ENCODE peak calls at places on chromosomes 6 and 20, in eight cellular contexts. A is Panc1, X is lung, K is breast epithelium, Y is H1, S is AG04450, P is neural progenitor cell, N is gastrocnemius medialis. B is an unnamed sample. For H3K9me3, the result is how much of the 10 kb centered on the place peaks cover.

GRCh38 chr20:40990542-40991120 is 38.0 kb upstream of the TOP1 start:
- DNase-seq in A (peak), X (peak), K (peak), Y (peak), S (peak), P (peak), N (peak), B (peak)

GRCh38 chr6:107313776-107314175 is 145.6 kb downstream of the PDSS2 start:
- DNase-seq in A (no peak), X (no peak), K (no peak), Y (no peak), S (no peak), P (no peak), N (no peak), B (no peak)

GRCh38 chr6:41723178-41723935 is 12.1 kb downstream of the TFEB start:
- DNase-seq in A (no peak), X (peak), K (peak), Y (no peak), S (peak), P (no peak), N (peak), B (peak)

GRCh38 chr6:160088069-160088773 is 33.4 kb upstream of the SLC22A1 start:
- DNase-seq in A (no peak), X (peak), K (peak), Y (peak), S (peak), P (peak), N (no peak), B (peak)

GRCh38 chr20:62516345-62516744 is 40.5 kb upstream of the GATA5 start:
- DNase-seq in A (no peak), X (no peak), K (no peak), Y (no peak), S (no peak), P (peak), N (no peak), B (no peak)

GRCh38 chr6:131367206-131367873 is 205.7 kb upstream of the ARG1 start:
- DNase-seq in A (no peak), X (no peak), K (no peak), Y (no peak), S (no peak), P (no peak), N (no peak), B (no peak)

GRCh38 chr20:46651091-46651962 is at the start of gene SLC13A3:
- DNase-seq in A (no peak), X (no peak), K (no peak), Y (peak), S (no peak), P (peak), N (no peak), B (no peak)

GRCh38 chr20:23387118-23387443 is 25.1 kb downstream of the GZF1 start:
- DNase-seq in A (no peak), X (no peak), K (no peak), Y (no peak), S (no peak), P (no peak), N (no peak), B (no peak)

GRCh38 chr20:18287546-18287914 is 797 bp upstream of the ZNF133 start:
- DNase-seq in A (no peak), X (no peak), K (no peak), Y (no peak), S (no peak), P (no peak), N (no peak), B (no peak)

GRCh38 chr6:105209950-105210706 is 30.3 kb upstream of the POPDC3 start:
- DNase-seq in A (no peak), X (no peak), K (no peak), Y (no peak), S (peak), P (no peak), N (no peak), B (no peak)

GRCh38 chr20:4327956-4328355 is 312.6 kb upstream of the RNF24 start:
- DNase-seq in A (no peak), X (no peak), K (no peak), Y (no peak), S (no peak), P (no peak), N (no peak), B (no peak)

GRCh38 chr6:124960757-124961467 is 1.3 kb upstream of the RNF217 start:
- DNase-seq in A (no peak), X (no peak), K (no peak), Y (no peak), S (no peak), P (no peak), N (no peak), B (no peak)

GRCh38 chr6:117215353-117216090 is 49.8 kb upstream of the VGLL2 start:
- DNase-seq in A (no peak), X (no peak), K (no peak), Y (no peak), S (no peak), P (no peak), N (no peak), B (no peak)

GRCh38 chr20:35604444-35604750 is 11.2 kb upstream of the SPAG4 start:
- DNase-seq in A (no peak), X (no peak), K (no peak), Y (peak), S (no peak), P (peak), N (no peak), B (no peak)

GRCh38 chr6:97133071-97133470 is 149.9 kb downstream of the MMS22L start:
- DNase-seq in A (no peak), X (no peak), K (no peak), Y (no peak), S (no peak), P (no peak), N (no peak), B (no peak)

GRCh38 chr6:2035046-2035445 is 210.4 kb downstream of the GMDS start:
- DNase-seq in A (no peak), X (no peak), K (no peak), Y (no peak), S (no peak), P (no peak), N (no peak), B (no peak)

GRCh38 chr6:42394881-42395620 is 56.7 kb downstream of the TRERF1 start:
- DNase-seq in A (no peak), X (no peak), K (no peak), Y (no peak), S (no peak), P (no peak), N (no peak), B (no peak)

GRCh38 chr20:62953839-62954703 is 1.6 kb downstream of the SLC17A9 start:
- DNase-seq in A (no peak), X (peak), K (peak), Y (peak), S (peak), P (peak), N (peak), B (peak)

GRCh38 chr6:10463040-10463439 is 48.2 kb upstream of the TFAP2A start:
- DNase-seq in A (no peak), X (no peak), K (no peak), Y (no peak), S (no peak), P (no peak), N (no peak), B (no peak)

GRCh38 chr6:97594834-97595233 is 311.8 kb upstream of the MMS22L start:
- DNase-seq in A (no peak), X (no peak), K (no peak), Y (no peak), S (peak), P (no peak), N (peak), B (no peak)

GRCh38 chr6:109081516-109081915 is 13.1 kb downstream of the SESN1 start:
- DNase-seq in A (no peak), X (no peak), K (no peak), Y (no peak), S (no peak), P (no peak), N (no peak), B (no peak)

GRCh38 chr20:58741384-58741783 is 48.8 kb downstream of the NPEPL1 start:
- DNase-seq in A (no peak), X (peak), K (no peak), Y (no peak), S (no peak), P (no peak), N (no peak), B (no peak)

GRCh38 chr6:141562801-141563763 is 569.6 kb upstream of the GJE1 start:
- DNase-seq in A (peak), X (peak), K (peak), Y (no peak), S (peak), P (peak), N (no peak), B (peak)

GRCh38 chr20:49603209-49603627 is 35.3 kb upstream of the PTGIS start:
- DNase-seq in A (no peak), X (no peak), K (no peak), Y (no peak), S (no peak), P (peak), N (no peak), B (no peak)

GRCh38 chr20:61736751-61737310 is 328.9 kb downstream of the TAF4 start:
- DNase-seq in A (no peak), X (no peak), K (no peak), Y (no peak), S (no peak), P (no peak), N (no peak), B (no peak)

GRCh38 chr6:3296113-3296512 is 37.4 kb downstream of the PSMG4 start:
- DNase-seq in A (no peak), X (no peak), K (no peak), Y (no peak), S (no peak), P (no peak), N (no peak), B (no peak)

GRCh38 chr20:47713163-47713562 is 72.1 kb downstream of the SULF2 start:
- DNase-seq in A (no peak), X (no peak), K (no peak), Y (no peak), S (no peak), P (no peak), N (no peak), B (no peak)

GRCh38 chr6:141866731-141867502 is 265.8 kb upstream of the GJE1 start:
- DNase-seq in A (no peak), X (no peak), K (no peak), Y (no peak), S (no peak), P (no peak), N (no peak), B (no peak)

GRCh38 chr6:151052021-151052646 is 186.6 kb downstream of the MTHFD1L start:
- DNase-seq in A (no peak), X (no peak), K (peak), Y (no peak), S (no peak), P (no peak), N (no peak), B (no peak)

GRCh38 chr6:129369737-129370136 is 340.2 kb downstream of the ARHGAP18 start:
- DNase-seq in A (no peak), X (no peak), K (no peak), Y (no peak), S (no peak), P (no peak), N (no peak), B (no peak)

GRCh38 chr6:32830936-32831335 is 7.6 kb downstream of the TAP2 start:
- DNase-seq in A (no peak), X (no peak), K (no peak), Y (no peak), S (no peak), P (no peak), N (no peak), B (no peak)

GRCh38 chr20:20820104-20820503 is 107.7 kb upstream of the RALGAPA2 start:
- DNase-seq in A (no peak), X (no peak), K (no peak), Y (peak), S (no peak), P (peak), N (no peak), B (no peak)

GRCh38 chr6:111631930-111632460 is 26.3 kb upstream of the TRAF3IP2 start:
- DNase-seq in A (no peak), X (no peak), K (no peak), Y (peak), S (no peak), P (no peak), N (no peak), B (no peak)

GRCh38 chr6:7269816-7270215 is 43.2 kb downstream of the SSR1 start:
- DNase-seq in A (no peak), X (no peak), K (no peak), Y (peak), S (no peak), P (no peak), N (no peak), B (no peak)

GRCh38 chr20:32507998-32508774 is 76.9 kb downstream of the NOL4L start:
- DNase-seq in A (no peak), X (no peak), K (no peak), Y (no peak), S (no peak), P (no peak), N (no peak), B (no peak)

GRCh38 chr6:123945386-123945785 is 141.7 kb downstream of the NKAIN2 start:
- DNase-seq in A (no peak), X (no peak), K (no peak), Y (no peak), S (no peak), P (no peak), N (no peak), B (no peak)

GRCh38 chr6:13538084-13538483 is 36.3 kb upstream of the SIRT5 start:
- DNase-seq in A (no peak), X (no peak), K (no peak), Y (no peak), S (peak), P (no peak), N (no peak), B (no peak)

GRCh38 chr6:87212596-87212995 is 57.2 kb downstream of the ZNF292 start:
- DNase-seq in A (no peak), X (no peak), K (no peak), Y (no peak), S (no peak), P (no peak), N (no peak), B (no peak)

GRCh38 chr6:136424901-136425300 is 125.3 kb downstream of the MAP7 start:
- DNase-seq in A (no peak), X (no peak), K (no peak), Y (no peak), S (no peak), P (no peak), N (no peak), B (no peak)

GRCh38 chr6:136425793-136426192 is 124.4 kb downstream of the MAP7 start:
- DNase-seq in A (no peak), X (no peak), K (no peak), Y (no peak), S (no peak), P (no peak), N (no peak), B (no peak)

GRCh38 chr6:136420853-136421252 is 129.4 kb downstream of the MAP7 start:
- DNase-seq in A (no peak), X (no peak), K (no peak), Y (no peak), S (no peak), P (no peak), N (no peak), B (no peak)

GRCh38 chr6:136424450-136424849 is 125.8 kb downstream of the MAP7 start:
- DNase-seq in A (no peak), X (no peak), K (no peak), Y (no peak), S (no peak), P (no peak), N (no peak), B (no peak)

DNA sequence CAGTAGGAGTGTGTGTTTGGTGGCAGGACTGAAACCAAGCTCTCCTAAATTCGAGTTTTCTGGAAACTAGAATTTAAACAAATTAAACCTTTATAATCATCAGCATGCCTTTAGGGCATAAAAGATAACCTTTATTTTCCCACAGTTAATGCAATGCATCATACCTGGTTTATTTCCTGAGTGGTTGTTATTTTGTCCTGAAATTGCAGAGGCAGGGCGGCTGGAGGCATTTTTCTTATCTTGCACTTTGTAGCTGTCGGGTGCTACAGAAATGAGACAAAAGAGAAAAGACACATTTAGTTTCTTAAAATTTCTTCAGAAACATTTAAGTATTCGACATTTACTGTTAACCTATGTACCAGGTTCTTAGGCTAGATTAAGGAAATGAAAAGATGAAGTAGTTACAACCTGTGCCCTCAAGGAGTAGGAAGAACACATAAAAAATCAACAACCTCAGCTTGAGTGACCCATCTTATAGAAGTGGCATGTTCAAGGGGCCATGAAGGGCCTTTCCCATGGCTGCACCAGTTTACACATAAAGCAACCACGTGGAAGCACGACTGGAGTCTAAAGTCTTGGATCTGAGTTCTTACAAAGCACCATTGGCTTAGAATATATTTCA is 128.6 kb downstream of the MAP7 start:
- DNase-seq in A (no peak), X (no peak), K (no peak), Y (no peak), S (no peak), P (no peak), N (no peak), B (no peak)
- H3K27ac ChIP-seq in A (no peak), X (no peak), K (no peak), Y (no peak), S (no peak), P (no peak), N (no peak), B (no peak)

GRCh38 chr20:56217820-56218219 is 30.7 kb upstream of the MC3R start:
- DNase-seq in A (no peak), X (no peak), K (no peak), Y (no peak), S (no peak), P (peak), N (no peak), B (no peak)

GRCh38 chr20:56223352-56223751 is 25.2 kb upstream of the MC3R start:
- DNase-seq in A (no peak), X (no peak), K (peak), Y (no peak), S (no peak), P (no peak), N (no peak), B (no peak)

GRCh38 chr20:56222201-56222600 is 26.3 kb upstream of the MC3R start:
- DNase-seq in A (no peak), X (no peak), K (no peak), Y (no peak), S (no peak), P (no peak), N (no peak), B (no peak)

DNA sequence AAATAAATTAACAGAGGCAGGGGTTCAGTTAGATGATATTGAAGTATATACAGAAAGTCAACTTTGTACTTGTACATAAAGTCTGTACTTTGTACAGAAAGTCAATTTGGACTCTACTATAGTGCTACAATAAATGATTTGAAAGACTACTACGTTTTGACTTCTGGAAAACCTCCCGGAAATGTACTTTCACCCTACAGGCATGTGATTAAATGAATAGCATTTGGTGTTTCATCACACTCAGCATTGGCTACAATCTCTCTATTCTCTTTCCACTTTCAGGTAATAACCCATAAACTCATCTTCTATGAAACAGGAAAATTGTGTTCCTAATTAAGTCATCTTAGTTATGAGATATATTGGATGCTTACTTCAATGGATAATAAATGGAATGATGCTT is 25.6 kb upstream of the MC3R start:
- DNase-seq in A (no peak), X (no peak), K (peak), Y (no peak), S (no peak), P (no peak), N (no peak), B (no peak)
- H3K9me3 ChIP-seq in A (under half), X (under half), K (under half), Y (half or more), S (under half), P (under half), N (under half), B (under half)

DNA sequence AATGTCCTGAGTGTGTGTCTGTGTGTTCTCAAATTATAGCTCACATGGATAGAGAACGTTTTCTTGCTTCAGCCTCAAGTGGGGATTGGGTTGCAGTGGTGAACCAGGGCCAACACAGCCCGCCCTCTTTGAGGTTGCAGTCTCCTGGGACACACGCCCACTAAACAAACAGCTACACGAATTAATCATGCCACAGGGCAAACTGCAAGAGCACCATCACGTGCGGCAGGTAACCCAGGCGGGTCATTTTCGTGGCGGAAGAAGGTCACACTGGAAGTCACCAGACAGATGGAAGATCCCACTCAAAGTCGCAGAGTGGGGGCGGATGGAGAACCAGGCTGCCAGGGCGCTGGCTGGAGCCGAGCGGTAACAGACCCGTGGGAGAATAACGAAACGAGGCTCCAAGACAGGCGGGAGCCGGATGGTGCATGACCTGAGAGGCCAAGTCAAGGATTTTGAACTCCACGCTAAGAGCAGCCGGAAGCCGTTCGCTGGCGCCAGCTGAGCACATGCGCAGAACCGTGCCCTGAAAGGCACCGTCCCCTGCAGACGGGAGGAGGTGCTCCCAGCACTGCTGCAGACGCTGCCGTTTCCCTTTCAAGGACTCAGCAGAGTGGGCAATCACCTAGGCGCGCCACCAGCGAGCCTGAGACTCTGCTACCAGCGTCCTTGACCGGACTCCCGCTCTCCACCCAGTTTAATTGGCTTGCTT is 10.7 kb downstream of the DLL1 start:
- DNase-seq in A (peak), X (peak), K (peak), Y (no peak), S (no peak), P (no peak), N (peak), B (no peak)
- TF ChIP-seq CTCF in A (no peak), X (no peak), K (no peak), Y (no peak), S (peak), P (no peak), N (no peak), B (no peak)

GRCh38 chr6:116059713-116060571 is 749 bp downstream of the FRK start:
- DNase-seq in A (no peak), X (peak), K (no peak), Y (no peak), S (no peak), P (no peak), N (peak), B (no peak)
- H3K27ac ChIP-seq in A (peak), X (no peak), K (peak), Y (no peak), S (no peak), P (no peak), N (peak), B (peak)

DNA sequence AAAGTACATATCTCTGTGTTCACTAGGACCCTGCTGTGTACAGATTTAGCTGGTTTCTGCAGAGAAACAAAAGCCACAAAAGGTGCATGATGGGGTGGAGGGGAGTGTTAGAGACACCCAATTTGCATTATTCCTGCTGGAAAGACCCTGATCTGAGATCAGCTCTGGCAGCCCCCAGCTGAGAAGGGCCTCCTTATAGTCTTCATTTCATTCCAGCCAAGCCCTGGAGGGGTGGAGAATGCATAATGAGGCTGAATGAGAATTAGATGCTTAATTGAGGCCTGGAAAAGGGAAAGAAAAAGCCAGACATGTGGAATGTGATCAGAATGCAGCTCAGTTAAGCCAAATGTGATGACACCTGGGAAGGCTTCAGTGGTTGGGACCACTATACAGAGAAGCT is 545.5 kb downstream of the KIF16B start:
- DNase-seq in A (no peak), X (no peak), K (no peak), Y (no peak), S (no peak), P (peak), N (no peak), B (no peak)
- H3K9me3 ChIP-seq in A (under half), X (under half), K (under half), Y (under half), S (under half), P (under half), N (under half), B (under half)

B was measured in thoracic aorta.